ENCODE peak calls at places on chromosomes 11 and 22, in ten cellular contexts. Q is cardiac muscle cell, M is fibroblast of lung, F is psoas muscle, C is pancreas, J is mammary epithelial cell, L is A549, B is IMR-90, T is prostate gland, P is OCI-LY7. H is an unnamed sample. For H3K4me1, the result is how much of the 10 kb centered on the place peaks cover.

GRCh38 chr11:2802389-2803185 is 83.0 kb downstream of the CDKN1C start:
- DNase-seq in F (peak), J (no peak), P (no peak), C (peak), T (no peak), M (no peak), B (no peak), Q (no peak), L (no peak), H (peak)

GRCh38 chr22:43044402-43044801 is 29.5 kb upstream of the PACSIN2 start:
- DNase-seq in J (no peak), B (no peak), F (no peak), Q (no peak), L (no peak), C (no peak), T (no peak), M (no peak), P (no peak), H (no peak)

GRCh38 chr22:46852771-46853170 is 90.3 kb downstream of the TBC1D22A start:
- DNase-seq in M (no peak), T (no peak), F (no peak), L (no peak), C (no peak), J (no peak), P (no peak), B (no peak), Q (no peak), H (no peak)

GRCh38 chr11:3123761-3124733 is 41.1 kb downstream of the OSBPL5 start:
- DNase-seq in M (peak), P (no peak), F (peak), J (peak), B (peak), T (peak), Q (no peak), L (peak), C (peak), H (peak)

GRCh38 chr11:95016133-95016532 is 8.9 kb upstream of the KDM4E start:
- DNase-seq in M (no peak), F (no peak), P (no peak), B (no peak), C (no peak), Q (no peak), T (no peak), L (no peak), J (no peak), H (no peak)

GRCh38 chr11:64881476-64881875 is 3.1 kb upstream of the EHD1 start:
- DNase-seq in L (no peak), F (no peak), P (no peak), C (no peak), B (no peak), Q (no peak), M (no peak), J (no peak), T (no peak), H (no peak)

GRCh38 chr22:29992341-29993275 is 87.7 kb upstream of the HORMAD2 start:
- DNase-seq in Q (no peak), F (no peak), C (no peak), T (peak), L (no peak), P (no peak), B (peak), J (peak), M (no peak), H (no peak)

GRCh38 chr11:94934836-94935235 is 38.5 kb downstream of the CWC15 start:
- DNase-seq in B (no peak), J (no peak), T (no peak), F (no peak), P (no peak), M (no peak), L (no peak), C (no peak), Q (no peak), H (no peak)

GRCh38 chr11:3137486-3138177 is 27.5 kb downstream of the OSBPL5 start:
- DNase-seq in T (no peak), L (no peak), J (no peak), B (no peak), F (no peak), C (peak), Q (no peak), P (no peak), M (no peak), H (no peak)

GRCh38 chr11:134862168-134862567 is 450.1 kb upstream of the B3GAT1 start:
- DNase-seq in M (no peak), Q (no peak), T (no peak), F (no peak), L (no peak), J (no peak), P (no peak), B (no peak), C (no peak), H (no peak)

GRCh38 chr22:38707346-38707745 is 1.6 kb downstream of the GTPBP1 start:
- DNase-seq in L (peak), C (no peak), F (no peak), B (peak), J (peak), M (peak), P (no peak), T (peak), Q (no peak), H (no peak)

GRCh38 chr11:76524919-76525318 is 80.1 kb downstream of the EMSY start:
- DNase-seq in F (no peak), Q (no peak), J (peak), T (peak), B (peak), C (no peak), L (peak), P (no peak), M (peak), H (peak)

GRCh38 chr11:10076458-10077141 is 217.4 kb downstream of the SBF2 start:
- DNase-seq in J (peak), Q (peak), L (peak), F (peak), B (peak), T (peak), C (peak), P (peak), M (peak), H (no peak)

GRCh38 chr11:18046116-18046777 is at the start of gene TPH1:
- DNase-seq in C (peak), J (peak), T (peak), B (peak), L (no peak), P (no peak), M (peak), Q (peak), F (peak), H (peak)

GRCh38 chr11:126512251-126512650 is 156.8 kb downstream of the ST3GAL4 start:
- DNase-seq in M (no peak), C (no peak), F (no peak), Q (no peak), P (no peak), J (no peak), L (no peak), B (no peak), T (no peak), H (no peak)

GRCh38 chr22:39933741-39934140 is 26.5 kb upstream of the TMA7B start:
- DNase-seq in T (no peak), C (no peak), M (no peak), B (no peak), Q (no peak), F (no peak), J (no peak), P (peak), L (no peak), H (no peak)

GRCh38 chr11:103601230-103601846 is 435.1 kb upstream of the DDI1 start:
- DNase-seq in F (no peak), Q (peak), C (peak), T (no peak), P (peak), M (peak), B (peak), L (peak), J (peak), H (no peak)

GRCh38 chr11:65213322-65214211 is 31.8 kb downstream of the CAPN1 start:
- DNase-seq in L (no peak), F (no peak), T (no peak), M (peak), B (peak), C (no peak), J (no peak), Q (no peak), P (no peak), H (no peak)

GRCh38 chr11:105719073-105719846 is 109.4 kb downstream of the GRIA4 start:
- DNase-seq in C (no peak), L (peak), M (peak), J (peak), Q (no peak), T (no peak), F (no peak), P (no peak), B (peak), H (no peak)

GRCh38 chr11:76974179-76974891 is 59.9 kb upstream of the B3GNT6 start:
- DNase-seq in C (no peak), T (no peak), P (no peak), J (no peak), B (no peak), F (no peak), L (no peak), M (no peak), Q (no peak), H (no peak)

GRCh38 chr11:122852071-122852831 is 14.0 kb downstream of the CRTAM start:
- DNase-seq in L (peak), T (no peak), C (no peak), P (no peak), M (peak), B (peak), J (peak), Q (no peak), F (no peak), H (no peak)

GRCh38 chr11:20015529-20016427 is 144.5 kb downstream of the DBX1 start:
- DNase-seq in L (peak), B (no peak), C (no peak), Q (no peak), M (no peak), J (peak), P (no peak), T (no peak), F (no peak), H (no peak)

GRCh38 chr22:50672471-50673230 is at the start of gene SHANK3:
- DNase-seq in P (no peak), B (no peak), T (no peak), L (no peak), Q (no peak), C (no peak), M (no peak), F (peak), J (no peak), H (peak)

GRCh38 chr11:29280452-29280851 is 736.4 kb downstream of the KCNA4 start:
- DNase-seq in P (no peak), L (peak), Q (no peak), J (peak), B (peak), F (no peak), M (no peak), T (no peak), C (no peak), H (no peak)

GRCh38 chr11:122170815-122171475 is 54.9 kb upstream of the BLID start:
- DNase-seq in J (peak), M (peak), C (no peak), Q (no peak), F (no peak), T (no peak), L (peak), P (no peak), B (peak), H (no peak)

GRCh38 chr11:111446404-111447152 is 65.6 kb downstream of the BTG4 start:
- DNase-seq in L (peak), J (peak), P (peak), T (peak), M (peak), Q (peak), C (peak), F (peak), B (peak), H (peak)

GRCh38 chr11:117986981-117987495 is 844 bp downstream of the IL10RA start:
- DNase-seq in P (peak), L (no peak), B (no peak), M (no peak), J (peak), T (no peak), F (no peak), C (no peak), Q (no peak), H (no peak)

GRCh38 chr11:14073821-14074529 is 111.5 kb downstream of the SPON1 start:
- DNase-seq in P (no peak), F (peak), T (no peak), J (peak), M (peak), Q (no peak), C (no peak), L (no peak), B (no peak), H (peak)

GRCh38 chr11:1650034-1650917 is 20.7 kb downstream of the KRTAP5-5 start:
- DNase-seq in T (peak), J (peak), L (peak), M (no peak), Q (no peak), B (no peak), F (no peak), C (no peak), P (no peak), H (no peak)

GRCh38 chr11:16169541-16169940 is 186.8 kb downstream of the SOX6 start:
- DNase-seq in J (no peak), C (no peak), F (no peak), T (no peak), L (no peak), P (no peak), M (no peak), B (peak), Q (no peak), H (no peak)

GRCh38 chr11:88352139-88352538 is 14.6 kb upstream of the CTSC start:
- DNase-seq in F (no peak), L (no peak), T (no peak), C (no peak), J (peak), Q (no peak), P (no peak), M (peak), B (peak), H (no peak)

GRCh38 chr11:88353386-88353785 is 15.8 kb upstream of the CTSC start:
- DNase-seq in B (no peak), M (no peak), F (no peak), Q (no peak), P (no peak), L (no peak), C (no peak), J (no peak), T (no peak), H (no peak)

GRCh38 chr11:88355887-88356286 is 18.4 kb upstream of the CTSC start:
- DNase-seq in B (no peak), Q (no peak), M (no peak), L (no peak), J (no peak), F (no peak), P (no peak), T (no peak), C (no peak), H (no peak)

GRCh38 chr11:88354909-88355308 is 17.4 kb upstream of the CTSC start:
- DNase-seq in P (no peak), B (no peak), F (no peak), C (no peak), T (no peak), J (no peak), L (no peak), Q (no peak), M (no peak), H (no peak)

GRCh38 chr11:88353835-88354496 is 16.4 kb upstream of the CTSC start:
- DNase-seq in L (no peak), P (no peak), C (no peak), T (no peak), J (no peak), Q (no peak), B (no peak), F (no peak), M (no peak), H (no peak)
- TF ChIP-seq CTCF in L (no peak), P (no peak), C (no peak), T (no peak), J (no peak), Q (no peak), B (no peak), F (no peak), M (no peak), H (no peak)

GRCh38 chr22:19419464-19420178 is 11.9 kb downstream of the HIRA start:
- DNase-seq in B (peak), P (peak), J (peak), C (no peak), L (no peak), T (no peak), M (no peak), Q (peak), F (no peak), H (no peak)
- H3K4me1 ChIP-seq in B (under half), P (half or more), J (under half), C (under half), L (under half), T (under half), M (under half), Q (under half), F (under half), H (under half)

GRCh38 chr11:43947815-43948214 is 5.4 kb downstream of the C11orf96 start:
- DNase-seq in F (no peak), P (no peak), C (no peak), Q (no peak), L (no peak), B (no peak), M (no peak), T (no peak), J (no peak), H (peak)

GRCh38 chr11:43943931-43944751 is 1.7 kb downstream of the C11orf96 start:
- DNase-seq in J (peak), L (no peak), Q (peak), B (peak), C (no peak), M (no peak), P (no peak), T (no peak), F (peak), H (no peak)

GRCh38 chr11:43948341-43949185 is 6.1 kb downstream of the C11orf96 start:
- DNase-seq in J (no peak), M (no peak), T (no peak), B (no peak), P (no peak), F (no peak), L (no peak), C (no peak), Q (no peak), H (peak)

GRCh38 chr11:43944761-43945311 is 2.4 kb downstream of the C11orf96 start:
- DNase-seq in L (peak), M (no peak), C (peak), F (peak), J (peak), B (peak), Q (peak), T (peak), P (peak), H (peak)

DNA sequence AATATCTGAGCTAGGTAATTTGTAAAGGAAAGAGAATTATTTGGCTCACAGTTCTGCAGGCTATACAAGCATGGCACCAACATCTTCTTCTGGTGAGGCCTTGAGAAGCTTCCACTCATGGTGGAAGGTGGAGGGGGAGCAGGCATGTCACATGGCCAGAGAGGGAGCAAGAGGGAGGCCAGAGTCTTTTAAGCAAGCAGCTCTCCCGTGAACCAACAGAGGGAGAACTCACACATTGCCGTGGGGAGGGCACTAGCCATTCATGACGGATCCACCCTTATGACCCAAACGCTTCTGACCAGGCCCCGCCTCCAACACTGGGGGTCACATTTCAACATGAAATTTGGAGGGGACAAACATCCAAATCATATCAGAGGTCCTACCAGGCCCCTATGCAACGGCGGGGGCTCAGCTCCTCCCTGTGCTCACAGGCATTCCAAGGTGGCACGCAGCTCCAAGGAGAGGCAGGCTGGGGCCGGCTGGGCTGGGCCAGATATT is 4.6 kb downstream of the C11orf96 start:
- DNase-seq in J (peak), C (no peak), T (no peak), M (no peak), L (peak), P (no peak), Q (peak), B (peak), F (no peak), H (peak)
- TF ChIP-seq CTCF in J (peak), C (no peak), T (no peak), M (peak), L (no peak), P (no peak), Q (peak), B (peak), F (peak), H (peak)

GRCh38 chr11:120511804-120512726 is 517 bp downstream of the GRIK4 start:
- DNase-seq in T (no peak), P (no peak), M (no peak), L (no peak), C (peak), Q (no peak), J (no peak), F (no peak), B (no peak), H (no peak)
- H3K4me1 ChIP-seq in T (under half), P (under half), M (under half), L (under half), C (under half), Q (under half), J (under half), F (under half), B (under half), H (under half)

DNA sequence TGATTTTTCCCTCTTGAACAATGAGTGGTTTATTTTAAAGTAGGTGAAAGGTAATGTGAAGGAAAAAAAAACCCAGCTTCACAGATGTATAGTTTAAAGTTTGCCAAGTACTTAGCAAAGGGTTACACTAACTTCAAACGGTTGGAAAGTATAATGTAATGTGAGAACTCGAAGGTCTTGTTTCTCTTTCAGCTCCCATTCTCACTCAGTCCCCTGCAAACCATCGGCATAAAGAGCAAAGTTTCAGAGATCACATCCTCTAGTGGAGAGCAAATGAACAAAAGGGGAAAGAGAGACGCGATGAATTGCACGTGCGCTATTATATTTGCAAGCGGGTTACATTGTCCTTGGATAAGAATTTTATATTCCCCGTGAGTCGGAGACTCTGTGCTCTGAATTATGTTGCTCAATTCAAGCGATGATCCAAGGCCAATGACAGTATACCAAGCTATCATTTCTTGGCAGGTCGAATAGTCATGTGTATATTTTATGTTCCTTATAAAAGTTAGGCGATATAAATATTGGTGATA is 37.6 kb upstream of the BIRC3 start:
- DNase-seq in B (peak), P (no peak), C (no peak), J (peak), F (no peak), L (peak), M (peak), T (peak), Q (peak), H (peak)
- TF ChIP-seq CTCF in B (peak), P (no peak), C (no peak), J (peak), F (no peak), L (no peak), M (peak), T (peak), Q (peak), H (no peak)